ENCODE peak calls at places on chromosomes 16 and 17, in nine cellular contexts. R is RCC 7860; T is foreskin fibroblast; V is right cardiac atrium; F is SW480; A is stimulated activated CD8-positive, alpha-beta memory T cell treated with anti-CD3 and anti-CD28 coated beads, Interleukin-12 subunit alpha, Interleukin-12 subunit beta, amount 100 ng/mL, for 4 hours; X is activated CD4-positive, alpha-beta T cell treated with anti-CD3 and anti-CD28 coated beads for 1 hour; W is head of caudate nucleus; E is H7. G is an unnamed sample.

GRCh38 chr17:59004338-59005111 is 102.2 kb downstream of the TRIM37 start:
- DNase-seq in A (peak; percentile 33), F (peak; percentile 51), V (peak; percentile 67), R (peak; percentile 33), E (peak; percentile 18), X (peak; percentile 56), T (peak; percentile 77), W (peak; percentile 67), G (peak; percentile 77)

GRCh38 chr16:14232106-14232890 is 161.2 kb downstream of the MRTFB start:
- DNase-seq in X (no peak), V (no peak), R (no peak), A (no peak), F (no peak), E (no peak), T (no peak), W (no peak), G (no peak)

GRCh38 chr16:27520982-27521673 is 28.6 kb downstream of the GTF3C1 start:
- DNase-seq in R (no peak), E (no peak), W (no peak), F (no peak), T (no peak), X (no peak), V (peak; percentile 87), A (no peak), G (no peak)

GRCh38 chr17:46212634-46213435 is 19.6 kb upstream of the KANSL1 start:
- DNase-seq in W (peak; percentile 82), R (peak; percentile 48), E (peak; percentile 82), X (peak; percentile 33), A (no peak), F (peak; percentile 81), T (peak; percentile 86), V (peak; percentile 72), G (peak; percentile 74)

GRCh38 chr16:67206838-67207115 is 7.8 kb downstream of the ELMO3 start:
- DNase-seq in R (no peak), A (no peak), F (no peak), W (no peak), E (no peak), T (peak; percentile 59), X (no peak), V (no peak), G (no peak)

GRCh38 chr17:5019475-5019956 is 15.7 kb downstream of the SLC52A1 start:
- DNase-seq in W (peak; percentile 14), R (no peak), X (peak; percentile 41), F (no peak), T (peak; percentile 41), V (no peak), E (peak; percentile 84), A (peak; percentile 36), G (no peak)

GRCh38 chr16:73054131-73054496 is 6.2 kb upstream of the ZFHX3 start:
- DNase-seq in T (no peak), F (no peak), V (peak; percentile 76), W (no peak), R (no peak), A (no peak), E (peak; percentile 58), X (no peak), G (no peak)

GRCh38 chr17:72572604-72573491 is 452.0 kb downstream of the SOX9 start:
- DNase-seq in F (no peak), T (no peak), V (no peak), A (no peak), E (no peak), X (no peak), R (no peak), W (no peak), G (no peak)

GRCh38 chr17:58189436-58190146 is 2.9 kb upstream of the EPX start:
- DNase-seq in A (no peak), X (no peak), E (no peak), T (peak; percentile 89), F (peak; percentile 58), R (peak; percentile 66), V (peak; percentile 76), W (no peak), G (no peak)

GRCh38 chr17:27609606-27610303 is 21.2 kb upstream of the LGALS9 start:
- DNase-seq in R (no peak), E (peak; percentile 77), V (peak; percentile 67), X (no peak), T (peak; percentile 80), W (peak; percentile 42), F (peak; percentile 53), A (no peak), G (no peak)

GRCh38 chr17:37481001-37481665 is 8.6 kb upstream of the DUSP14 start:
- DNase-seq in F (no peak), T (no peak), V (no peak), R (no peak), A (no peak), E (no peak), W (no peak), X (no peak), G (no peak)

GRCh38 chr16:85321856-85322271 is 209.6 kb upstream of the CIBAR2 start:
- DNase-seq in E (no peak), F (no peak), W (peak; percentile 88), T (peak; percentile 98), X (no peak), R (no peak), A (no peak), V (peak; percentile 99), G (peak; percentile 98)

G was measured in sciatic nerve.